ENCODE peak calls at places on chromosomes 12 and 14, in six cellular contexts. A, U, T, D, H and S are unnamed samples.

GRCh38 chr12:124233846-124234620 is 60.9 kb upstream of the RFLNA start:
- DNase-seq in A (no peak), U (no peak), H (no peak), T (no peak), D (no peak), S (no peak)

GRCh38 chr14:56487090-56487667 is 92.4 kb upstream of the TMEM260 start:
- DNase-seq in H (no peak), D (no peak), T (no peak), A (no peak), U (no peak), S (no peak)

GRCh38 chr12:47328831-47329545 is 249.2 kb upstream of the AMIGO2 start:
- DNase-seq in D (no peak), T (no peak), A (no peak), H (no peak), U (no peak), S (no peak)

GRCh38 chr12:29547151-29547561 is 49.7 kb upstream of the OVCH1 start:
- DNase-seq in D (no peak), H (no peak), T (no peak), U (no peak), A (no peak), S (no peak)

GRCh38 chr12:118061011-118061875 is at the start of gene WSB2:
- DNase-seq in A (no peak), T (peak), U (peak), D (peak), H (peak), S (peak)

GRCh38 chr14:59133202-59133601 is 55.3 kb upstream of the DAAM1 start:
- DNase-seq in H (no peak), A (no peak), D (no peak), T (no peak), U (no peak), S (no peak)

GRCh38 chr14:97994020-97994531 is 1196.9 kb downstream of the VRK1 start:
- DNase-seq in H (no peak), U (no peak), T (peak), A (no peak), D (no peak), S (no peak)

GRCh38 chr14:91685600-91685999 is 46.3 kb downstream of the CATSPERB start:
- DNase-seq in A (no peak), D (no peak), T (no peak), H (no peak), U (no peak), S (no peak)

GRCh38 chr14:64253672-64254071 is 40.5 kb downstream of the ESR2 start:
- DNase-seq in T (no peak), A (no peak), D (no peak), U (no peak), H (no peak), S (no peak)

GRCh38 chr12:56229819-56230448 is at the start of gene SLC39A5:
- DNase-seq in U (no peak), A (peak), T (no peak), D (no peak), H (no peak), S (no peak)

GRCh38 chr14:90518941-90519256 is 122.1 kb downstream of the CALM1 start:
- DNase-seq in A (peak), H (no peak), U (no peak), D (peak), T (peak), S (no peak)

GRCh38 chr12:21371050-21371449 is 1.7 kb upstream of the IAPP start:
- DNase-seq in H (no peak), D (no peak), T (no peak), A (no peak), U (no peak), S (no peak)

GRCh38 chr12:96526110-96526509 is 36.7 kb downstream of the CFAP54 start:
- DNase-seq in D (no peak), U (no peak), A (no peak), H (no peak), T (no peak), S (no peak)

GRCh38 chr12:47033081-47033480 is 46.3 kb upstream of the PCED1B start:
- DNase-seq in T (no peak), A (no peak), H (no peak), D (peak), U (no peak), S (no peak)

GRCh38 chr14:101501858-101502615 is 59.3 kb upstream of the DIO3 start:
- DNase-seq in T (no peak), D (no peak), H (no peak), U (no peak), A (no peak), S (no peak)

GRCh38 chr12:111034911-111035577 is 114.7 kb upstream of the MYL2 start:
- DNase-seq in H (peak), T (no peak), U (no peak), D (no peak), A (no peak), S (no peak)

GRCh38 chr14:25411933-25412757 is 362.2 kb upstream of the STXBP6 start:
- DNase-seq in U (peak), A (no peak), H (peak), T (no peak), D (peak), S (peak)

GRCh38 chr14:68627868-68628604 is 164.8 kb downstream of the ZFP36L1 start:
- DNase-seq in H (peak), A (no peak), D (peak), T (peak), U (peak), S (peak)

GRCh38 chr14:58904771-58905170 is 267.0 kb downstream of the DACT1 start:
- DNase-seq in U (no peak), D (no peak), H (no peak), A (no peak), T (no peak), S (no peak)

GRCh38 chr14:37253905-37254304 is 56.2 kb downstream of the MIPOL1 start:
- DNase-seq in T (no peak), D (peak), A (no peak), H (no peak), U (no peak), S (no peak)

GRCh38 chr12:86914716-86915115 is 658.5 kb upstream of the MGAT4C start:
- DNase-seq in T (no peak), H (peak), A (peak), D (peak), U (no peak), S (no peak)

GRCh38 chr12:71392521-71393145 is 47.0 kb upstream of the LGR5 start:
- DNase-seq in U (no peak), T (no peak), A (peak), H (peak), D (peak), S (no peak)

GRCh38 chr12:57072661-57073060 is 5.9 kb downstream of the NEMP1 start:
- DNase-seq in T (no peak), H (no peak), D (no peak), A (no peak), U (no peak), S (no peak)

GRCh38 chr14:104972301-104973211 is 5.6 kb downstream of the AHNAK2 start:
- DNase-seq in T (no peak), U (no peak), D (peak), A (no peak), H (no peak), S (no peak)

GRCh38 chr14:93008381-93008780 is 85.4 kb downstream of the CHGA start:
- DNase-seq in D (no peak), H (no peak), U (no peak), A (no peak), T (no peak), S (peak)

GRCh38 chr12:71057330-71057729 is 100.5 kb downstream of the TSPAN8 start:
- DNase-seq in H (no peak), D (no peak), A (no peak), U (no peak), T (no peak), S (no peak)

GRCh38 chr12:118188690-118189371 is 52.9 kb downstream of the PEBP1 start:
- DNase-seq in H (no peak), D (no peak), A (no peak), U (peak), T (no peak), S (peak)

GRCh38 chr14:93185333-93185688 is 194 bp downstream of the LYSET start:
- DNase-seq in A (peak), D (no peak), H (no peak), T (no peak), U (no peak), S (no peak)

GRCh38 chr14:85948163-85948562 is 418.2 kb downstream of the FLRT2 start:
- DNase-seq in A (peak), H (no peak), U (no peak), T (no peak), D (no peak), S (no peak)

GRCh38 chr12:49017764-49018281 is 753 bp downstream of the PRKAG1 start:
- DNase-seq in U (no peak), D (peak), A (peak), H (no peak), T (peak), S (no peak)

GRCh38 chr12:52217223-52217622 is 15.8 kb upstream of the KRT7 start:
- DNase-seq in T (no peak), A (no peak), U (no peak), D (peak), H (no peak), S (no peak)

GRCh38 chr12:132284618-132285310 is 44.6 kb downstream of the GALNT9 start:
- DNase-seq in T (no peak), D (peak), U (no peak), H (no peak), A (no peak), S (no peak)

GRCh38 chr14:102088012-102088792 is 1.4 kb upstream of the HSP90AA1 start:
- DNase-seq in A (peak), H (peak), D (no peak), U (no peak), T (peak), S (no peak)

GRCh38 chr14:62734831-62735230 is 310.4 kb downstream of the KCNH5 start:
- DNase-seq in H (no peak), T (no peak), D (no peak), A (no peak), U (no peak), S (no peak)

GRCh38 chr12:96901175-96901574 is 5.9 kb upstream of the NEDD1 start:
- DNase-seq in H (no peak), A (no peak), T (no peak), U (no peak), D (no peak), S (no peak)

GRCh38 chr14:23327947-23328744 is 6.9 kb downstream of the PABPN1 start:
- DNase-seq in A (peak), H (peak), T (peak), U (peak), D (peak), S (peak)